ENCODE peak calls at places on chromosomes 5 and 9, in six cellular contexts. One of them, this sample, is unnamed.

GRCh38 chr5:43997647-43998251 is 391.5 kb downstream of the FGF10 start:
- DNase-seq in heart right ventricle: no peak
- DNase-seq in Ammon's horn: no peak
- DNase-seq in frontal cortex: no peak
- DNase-seq in activated gamma-delta T cell treated with Interleukin-2 at 50 U/mL for 16 hours: no peak
- DNase-seq in islet precursor cell: no peak
- DNase-seq in this sample: no peak

GRCh38 chr5:72282878-72283277 is 37.2 kb downstream of the MRPS27 start:
- DNase-seq in heart right ventricle: no peak
- DNase-seq in frontal cortex: no peak
- DNase-seq in activated gamma-delta T cell treated with Interleukin-2 at 50 U/mL for 16 hours: no peak
- DNase-seq in Ammon's horn: no peak
- DNase-seq in islet precursor cell: no peak
- DNase-seq in this sample: no peak

GRCh38 chr5:179801304-179802206 is 5.1 kb downstream of the MGAT4B start:
- DNase-seq in heart right ventricle: peak; percentile 80
- DNase-seq in Ammon's horn: no peak
- DNase-seq in frontal cortex: peak; percentile 67
- DNase-seq in activated gamma-delta T cell treated with Interleukin-2 at 50 U/mL for 16 hours: peak; percentile 86
- DNase-seq in islet precursor cell: peak; percentile 89
- DNase-seq in this sample: peak; percentile 73

GRCh38 chr5:14265574-14265973 is 122.4 kb downstream of the TRIO start:
- DNase-seq in islet precursor cell: peak; percentile 81
- DNase-seq in Ammon's horn: no peak
- DNase-seq in frontal cortex: no peak
- DNase-seq in heart right ventricle: no peak
- DNase-seq in activated gamma-delta T cell treated with Interleukin-2 at 50 U/mL for 16 hours: no peak
- DNase-seq in this sample: no peak

GRCh38 chr5:32690153-32690552 is 21.0 kb upstream of the NPR3 start:
- DNase-seq in activated gamma-delta T cell treated with Interleukin-2 at 50 U/mL for 16 hours: no peak
- DNase-seq in heart right ventricle: no peak
- DNase-seq in Ammon's horn: peak; percentile 15
- DNase-seq in frontal cortex: no peak
- DNase-seq in islet precursor cell: no peak
- DNase-seq in this sample: no peak

GRCh38 chr9:136750526-136750925 is 2.2 kb upstream of the LCN6 start:
- DNase-seq in frontal cortex: no peak
- DNase-seq in islet precursor cell: no peak
- DNase-seq in Ammon's horn: no peak
- DNase-seq in activated gamma-delta T cell treated with Interleukin-2 at 50 U/mL for 16 hours: no peak
- DNase-seq in heart right ventricle: no peak
- DNase-seq in this sample: no peak

GRCh38 chr9:33446507-33447403 is 638 bp downstream of the AQP3 start:
- DNase-seq in heart right ventricle: no peak
- DNase-seq in activated gamma-delta T cell treated with Interleukin-2 at 50 U/mL for 16 hours: peak; percentile 56
- DNase-seq in frontal cortex: peak; percentile 32
- DNase-seq in islet precursor cell: peak; percentile 91
- DNase-seq in Ammon's horn: no peak
- DNase-seq in this sample: no peak

GRCh38 chr9:136088939-136089696 is 6.0 kb downstream of the NACC2 start:
- DNase-seq in activated gamma-delta T cell treated with Interleukin-2 at 50 U/mL for 16 hours: no peak
- DNase-seq in heart right ventricle: peak; percentile 26
- DNase-seq in Ammon's horn: no peak
- DNase-seq in frontal cortex: no peak
- DNase-seq in islet precursor cell: no peak
- DNase-seq in this sample: no peak

GRCh38 chr5:180646963-180647305 is 2.5 kb downstream of the FLT4 start:
- DNase-seq in Ammon's horn: no peak
- DNase-seq in heart right ventricle: no peak
- DNase-seq in activated gamma-delta T cell treated with Interleukin-2 at 50 U/mL for 16 hours: no peak
- DNase-seq in frontal cortex: no peak
- DNase-seq in islet precursor cell: peak; percentile 32
- DNase-seq in this sample: no peak

GRCh38 chr5:127170918-127171600 is 97.8 kb upstream of the C5orf63 start:
- DNase-seq in activated gamma-delta T cell treated with Interleukin-2 at 50 U/mL for 16 hours: no peak
- DNase-seq in islet precursor cell: no peak
- DNase-seq in heart right ventricle: no peak
- DNase-seq in frontal cortex: no peak
- DNase-seq in Ammon's horn: no peak
- DNase-seq in this sample: no peak

GRCh38 chr5:66909364-66909763 is 287.2 kb downstream of the CD180 start:
- DNase-seq in activated gamma-delta T cell treated with Interleukin-2 at 50 U/mL for 16 hours: no peak
- DNase-seq in Ammon's horn: no peak
- DNase-seq in heart right ventricle: no peak
- DNase-seq in islet precursor cell: no peak
- DNase-seq in frontal cortex: no peak
- DNase-seq in this sample: no peak

GRCh38 chr9:5292141-5292540 is 12.4 kb downstream of the RLN2 start:
- DNase-seq in frontal cortex: no peak
- DNase-seq in heart right ventricle: no peak
- DNase-seq in islet precursor cell: no peak
- DNase-seq in activated gamma-delta T cell treated with Interleukin-2 at 50 U/mL for 16 hours: no peak
- DNase-seq in Ammon's horn: no peak
- DNase-seq in this sample: no peak

GRCh38 chr9:110933350-110934001 is 104.8 kb downstream of the LPAR1 start:
- DNase-seq in islet precursor cell: no peak
- DNase-seq in frontal cortex: no peak
- DNase-seq in Ammon's horn: no peak
- DNase-seq in activated gamma-delta T cell treated with Interleukin-2 at 50 U/mL for 16 hours: no peak
- DNase-seq in heart right ventricle: no peak
- DNase-seq in this sample: no peak

GRCh38 chr5:67964619-67965018 is 250.9 kb upstream of the PIK3R1 start:
- DNase-seq in activated gamma-delta T cell treated with Interleukin-2 at 50 U/mL for 16 hours: no peak
- DNase-seq in frontal cortex: no peak
- DNase-seq in heart right ventricle: no peak
- DNase-seq in islet precursor cell: no peak
- DNase-seq in Ammon's horn: no peak
- DNase-seq in this sample: no peak

GRCh38 chr9:117957267-117957666 is 253.1 kb downstream of the TLR4 start:
- DNase-seq in Ammon's horn: peak; percentile 58
- DNase-seq in heart right ventricle: no peak
- DNase-seq in activated gamma-delta T cell treated with Interleukin-2 at 50 U/mL for 16 hours: no peak
- DNase-seq in islet precursor cell: no peak
- DNase-seq in frontal cortex: no peak
- DNase-seq in this sample: no peak

GRCh38 chr9:135524130-135524861 is 3.1 kb downstream of the LCN1 start:
- DNase-seq in islet precursor cell: peak; percentile 80
- DNase-seq in Ammon's horn: no peak
- DNase-seq in frontal cortex: no peak
- DNase-seq in heart right ventricle: no peak
- DNase-seq in activated gamma-delta T cell treated with Interleukin-2 at 50 U/mL for 16 hours: no peak
- DNase-seq in this sample: no peak

GRCh38 chr5:157977957-157978505 is 119.1 kb upstream of the CLINT1 start:
- DNase-seq in Ammon's horn: no peak
- DNase-seq in frontal cortex: no peak
- DNase-seq in heart right ventricle: peak; percentile 41
- DNase-seq in activated gamma-delta T cell treated with Interleukin-2 at 50 U/mL for 16 hours: no peak
- DNase-seq in islet precursor cell: no peak
- DNase-seq in this sample: no peak

GRCh38 chr9:131733601-131734061 is 6.2 kb downstream of the RAPGEF1 start:
- DNase-seq in activated gamma-delta T cell treated with Interleukin-2 at 50 U/mL for 16 hours: no peak
- DNase-seq in frontal cortex: no peak
- DNase-seq in Ammon's horn: no peak
- DNase-seq in islet precursor cell: peak; percentile 97
- DNase-seq in heart right ventricle: peak; percentile 32
- DNase-seq in this sample: no peak

GRCh38 chr9:31674264-31674663 is 710.2 kb upstream of the ACO1 start:
- DNase-seq in Ammon's horn: no peak
- DNase-seq in activated gamma-delta T cell treated with Interleukin-2 at 50 U/mL for 16 hours: no peak
- DNase-seq in islet precursor cell: no peak
- DNase-seq in heart right ventricle: no peak
- DNase-seq in frontal cortex: no peak
- DNase-seq in this sample: no peak

GRCh38 chr5:43171926-43172325 is 20.1 kb upstream of the NIM1K start:
- DNase-seq in activated gamma-delta T cell treated with Interleukin-2 at 50 U/mL for 16 hours: no peak
- DNase-seq in frontal cortex: no peak
- DNase-seq in Ammon's horn: no peak
- DNase-seq in heart right ventricle: no peak
- DNase-seq in islet precursor cell: no peak
- DNase-seq in this sample: no peak

GRCh38 chr9:136568288-136569081 is 22.6 kb upstream of the NOTCH1 start:
- DNase-seq in heart right ventricle: peak; percentile 68
- DNase-seq in Ammon's horn: no peak
- DNase-seq in islet precursor cell: no peak
- DNase-seq in frontal cortex: no peak
- DNase-seq in activated gamma-delta T cell treated with Interleukin-2 at 50 U/mL for 16 hours: no peak
- DNase-seq in this sample: no peak

GRCh38 chr9:34272146-34272545 is 56.9 kb downstream of the KIF24 start:
- DNase-seq in Ammon's horn: no peak
- DNase-seq in frontal cortex: no peak
- DNase-seq in heart right ventricle: no peak
- DNase-seq in activated gamma-delta T cell treated with Interleukin-2 at 50 U/mL for 16 hours: no peak
- DNase-seq in islet precursor cell: no peak
- DNase-seq in this sample: no peak

GRCh38 chr9:6739218-6739617 is 18.6 kb upstream of the KDM4C start:
- DNase-seq in heart right ventricle: no peak
- DNase-seq in frontal cortex: no peak
- DNase-seq in islet precursor cell: no peak
- DNase-seq in Ammon's horn: no peak
- DNase-seq in activated gamma-delta T cell treated with Interleukin-2 at 50 U/mL for 16 hours: no peak
- DNase-seq in this sample: no peak

GRCh38 chr9:79387091-79387490 is 184.7 kb upstream of the TLE4 start:
- DNase-seq in heart right ventricle: no peak
- DNase-seq in Ammon's horn: no peak
- DNase-seq in activated gamma-delta T cell treated with Interleukin-2 at 50 U/mL for 16 hours: no peak
- DNase-seq in islet precursor cell: no peak
- DNase-seq in frontal cortex: no peak
- DNase-seq in this sample: no peak

GRCh38 chr5:76542887-76543690 is 80.1 kb downstream of the F2RL2 start:
- DNase-seq in heart right ventricle: no peak
- DNase-seq in activated gamma-delta T cell treated with Interleukin-2 at 50 U/mL for 16 hours: peak; percentile 49
- DNase-seq in frontal cortex: no peak
- DNase-seq in islet precursor cell: no peak
- DNase-seq in Ammon's horn: no peak
- DNase-seq in this sample: no peak

GRCh38 chr9:8514760-8515159 is 715.2 kb upstream of the DMAC1 start:
- DNase-seq in Ammon's horn: no peak
- DNase-seq in islet precursor cell: no peak
- DNase-seq in frontal cortex: no peak
- DNase-seq in activated gamma-delta T cell treated with Interleukin-2 at 50 U/mL for 16 hours: no peak
- DNase-seq in heart right ventricle: no peak
- DNase-seq in this sample: no peak

GRCh38 chr9:126398403-126399058 is 71.9 kb downstream of the MVB12B start:
- DNase-seq in heart right ventricle: peak; percentile 86
- DNase-seq in frontal cortex: peak; percentile 58
- DNase-seq in islet precursor cell: peak; percentile 88
- DNase-seq in Ammon's horn: peak; percentile 91
- DNase-seq in activated gamma-delta T cell treated with Interleukin-2 at 50 U/mL for 16 hours: peak; percentile 74
- DNase-seq in this sample: peak; percentile 52

GRCh38 chr9:118659011-118659410 is 710.2 kb downstream of the BRINP1 start:
- DNase-seq in frontal cortex: no peak
- DNase-seq in heart right ventricle: no peak
- DNase-seq in Ammon's horn: no peak
- DNase-seq in islet precursor cell: no peak
- DNase-seq in activated gamma-delta T cell treated with Interleukin-2 at 50 U/mL for 16 hours: no peak
- DNase-seq in this sample: no peak

GRCh38 chr9:109192732-109193361 is 25.8 kb upstream of the FRRS1L start:
- DNase-seq in activated gamma-delta T cell treated with Interleukin-2 at 50 U/mL for 16 hours: no peak
- DNase-seq in frontal cortex: no peak
- DNase-seq in Ammon's horn: no peak
- DNase-seq in heart right ventricle: no peak
- DNase-seq in islet precursor cell: no peak
- DNase-seq in this sample: no peak

GRCh38 chr5:154211611-154212390 is 21.3 kb downstream of the GALNT10 start:
- DNase-seq in frontal cortex: no peak
- DNase-seq in activated gamma-delta T cell treated with Interleukin-2 at 50 U/mL for 16 hours: no peak
- DNase-seq in islet precursor cell: no peak
- DNase-seq in heart right ventricle: no peak
- DNase-seq in Ammon's horn: no peak
- DNase-seq in this sample: no peak

GRCh38 chr9:1995084-1995483 is 20.1 kb upstream of the SMARCA2 start:
- DNase-seq in activated gamma-delta T cell treated with Interleukin-2 at 50 U/mL for 16 hours: no peak
- DNase-seq in islet precursor cell: no peak
- DNase-seq in frontal cortex: no peak
- DNase-seq in Ammon's horn: no peak
- DNase-seq in heart right ventricle: no peak
- DNase-seq in this sample: no peak

GRCh38 chr9:104991144-104991953 is 63.4 kb upstream of the ABCA1 start:
- DNase-seq in heart right ventricle: peak; percentile 93
- DNase-seq in islet precursor cell: peak; percentile 82
- DNase-seq in activated gamma-delta T cell treated with Interleukin-2 at 50 U/mL for 16 hours: peak; percentile 69
- DNase-seq in Ammon's horn: peak; percentile 90
- DNase-seq in frontal cortex: peak; percentile 75
- DNase-seq in this sample: peak; percentile 54